ENCODE peak calls at places on chromosomes 7 and 10, in six cellular contexts. B is DMS153; L is neural progenitor cell; K is NCI-H1092; P is stimulated activated CD8-positive, alpha-beta memory T cell treated with anti-CD3 and anti-CD28 coated beads, Interleukin-4, amount 100 ng/mL, for 1 hour; R is choroid plexus epithelial cell. C is an unnamed sample.

GRCh38 chr7:98107313-98107691 is 640 bp downstream of the LMTK2 start:
- DNase-seq in P (no peak), L (peak; percentile 57), K (no peak), B (no peak), R (peak; percentile 29), C (peak; percentile 29)

GRCh38 chr10:117441812-117442443 is 66.7 kb upstream of the PDZD8 start:
- DNase-seq in B (no peak), P (no peak), L (no peak), K (no peak), R (no peak), C (peak; percentile 99)

GRCh38 chr7:38656976-38657375 is 25.8 kb upstream of the AMPH start:
- DNase-seq in K (no peak), P (no peak), L (no peak), B (no peak), R (peak; percentile 26), C (no peak)

GRCh38 chr7:29292886-29293658 is 98.5 kb downstream of the CHN2 start:
- DNase-seq in R (no peak), K (no peak), L (no peak), B (no peak), P (no peak), C (no peak)

GRCh38 chr7:46143949-46144917 is 223.2 kb upstream of the IGFBP3 start:
- DNase-seq in B (no peak), P (no peak), L (no peak), K (no peak), R (no peak), C (no peak)

GRCh38 chr10:103470755-103471653 is 8.0 kb downstream of the CALHM3 start:
- DNase-seq in P (peak; percentile 32), L (no peak), B (no peak), K (no peak), R (no peak), C (no peak)

GRCh38 chr7:155069992-155070827 is at the start of gene HTR5A:
- DNase-seq in P (peak; percentile 16), K (peak; percentile 78), R (peak; percentile 91), L (peak; percentile 98), B (no peak), C (peak; percentile 66)

GRCh38 chr10:42943025-42943818 is 133.6 kb upstream of the RET start:
- DNase-seq in B (no peak), R (no peak), L (no peak), P (no peak), K (no peak), C (no peak)

GRCh38 chr10:124621637-124622036 is 122.5 kb downstream of the FAM53B start:
- DNase-seq in K (peak; percentile 24), B (no peak), R (no peak), P (no peak), L (no peak), C (no peak)

GRCh38 chr7:30322656-30323355 is 38.4 kb downstream of the ZNRF2 start:
- DNase-seq in K (no peak), R (no peak), B (no peak), P (no peak), L (no peak), C (peak; percentile 23)

GRCh38 chr7:117350027-117350426 is 27.2 kb upstream of the WNT2 start:
- DNase-seq in P (no peak), R (no peak), B (no peak), K (no peak), L (peak; percentile 11), C (no peak)

GRCh38 chr7:82021713-82022112 is 251.9 kb upstream of the HGF start:
- DNase-seq in B (no peak), R (no peak), L (no peak), P (no peak), K (no peak), C (no peak)

GRCh38 chr7:100895956-100896742 is 461 bp upstream of the ACHE start:
- DNase-seq in K (no peak), R (no peak), P (no peak), L (peak; percentile 70), B (no peak), C (no peak)

GRCh38 chr10:73888514-73888913 is 14.2 kb upstream of the CAMK2G start:
- DNase-seq in P (no peak), R (no peak), K (no peak), L (no peak), B (peak; percentile 69), C (peak; percentile 27)

GRCh38 chr10:79241990-79242619 is 105.2 kb upstream of the PPIF start:
- DNase-seq in P (no peak), B (no peak), R (peak; percentile 55), L (peak; percentile 69), K (peak; percentile 22), C (no peak)

GRCh38 chr7:46518713-46519112 is 597.6 kb upstream of the IGFBP3 start:
- DNase-seq in P (no peak), R (no peak), B (no peak), K (no peak), L (no peak), C (no peak)

GRCh38 chr7:151566897-151567320 is 47.2 kb upstream of the RHEB start:
- DNase-seq in K (no peak), B (no peak), P (no peak), R (peak; percentile 82), L (no peak), C (no peak)

GRCh38 chr7:50197547-50197946 is 104.5 kb upstream of the ZPBP start:
- DNase-seq in B (no peak), L (no peak), P (no peak), K (no peak), R (no peak), C (peak; percentile 39)

GRCh38 chr7:33039257-33039904 is 23.2 kb downstream of the NT5C3A start:
- DNase-seq in R (peak; percentile 43), B (no peak), K (no peak), L (no peak), P (no peak), C (peak; percentile 55)

GRCh38 chr10:124152781-124153600 is 59.6 kb upstream of the CHST15 start:
- DNase-seq in K (no peak), P (no peak), R (peak; percentile 85), B (peak; percentile 97), L (no peak), C (peak; percentile 98)

C was measured in M059J.